ENCODE peak calls at places on chromosomes 6 and 20, in six cellular contexts. F is GM12878, V is H1, P is GM12892, W is endothelial cell of umbilical vein, X is breast epithelium. L is an unnamed sample.
A peak's percentile ranks its signal among the peaks of the same experiment; 100 is the strongest.

GRCh38 chr6:135423649-135424128 is 73.9 kb downstream of the AHI1 start:
- DNase-seq in P (no peak), W (peak; percentile 62), X (no peak), V (no peak), F (peak; percentile 16), L (no peak)

GRCh38 chr6:139801571-139802321 is 427.3 kb upstream of the CITED2 start:
- DNase-seq in V (no peak), F (no peak), W (no peak), P (no peak), X (no peak), L (no peak)

GRCh38 chr6:139378882-139379341 is 4.5 kb upstream of the CITED2 start:
- DNase-seq in F (no peak), V (no peak), P (no peak), W (no peak), X (no peak), L (no peak)

GRCh38 chr6:12419626-12420272 is 129.6 kb downstream of the EDN1 start:
- DNase-seq in X (no peak), P (no peak), W (no peak), F (no peak), V (no peak), L (no peak)

GRCh38 chr6:44621846-44622245 is 234.3 kb downstream of the CDC5L start:
- DNase-seq in V (no peak), P (no peak), F (no peak), W (no peak), X (no peak), L (no peak)

GRCh38 chr6:150599199-150600002 is at the start of gene PLEKHG1:
- DNase-seq in V (peak; percentile 80), P (peak; percentile 61), W (peak; percentile 58), X (peak; percentile 59), F (no peak), L (peak; percentile 78)

GRCh38 chr20:11686900-11687543 is 230.7 kb upstream of the BTBD3 start:
- DNase-seq in P (no peak), F (no peak), V (peak; percentile 66), W (peak; percentile 27), X (no peak), L (no peak)

GRCh38 chr20:1809611-1810510 is 85.3 kb upstream of the SIRPA start:
- DNase-seq in F (no peak), W (peak; percentile 44), P (no peak), V (no peak), X (no peak), L (no peak)

GRCh38 chr6:15183979-15184378 is 61.9 kb upstream of the JARID2 start:
- DNase-seq in F (no peak), V (no peak), X (no peak), P (no peak), W (no peak), L (no peak)

GRCh38 chr6:11298651-11299420 is 66.4 kb upstream of the NEDD9 start:
- DNase-seq in P (no peak), X (no peak), W (peak; percentile 39), V (peak; percentile 50), F (no peak), L (no peak)

GRCh38 chr6:19410477-19410876 is 426.7 kb upstream of the ID4 start:
- DNase-seq in X (no peak), P (no peak), W (no peak), F (no peak), V (no peak), L (no peak)

GRCh38 chr6:118350881-118351430 is 197.1 kb upstream of the PLN start:
- DNase-seq in X (no peak), W (no peak), P (no peak), V (no peak), F (no peak), L (no peak)

GRCh38 chr6:90369024-90369519 is 72.4 kb upstream of the BACH2 start:
- DNase-seq in X (peak; percentile 82), W (peak; percentile 98), V (no peak), F (peak; percentile 90), P (peak; percentile 15), L (peak; percentile 41)

GRCh38 chr6:32752580-32752979 is 10.8 kb downstream of the HLA-DQB2 start:
- DNase-seq in V (no peak), F (no peak), W (no peak), X (no peak), P (no peak), L (no peak)

GRCh38 chr20:62749851-62750445 is 41.3 kb downstream of the NTSR1 start:
- DNase-seq in P (no peak), F (no peak), X (no peak), W (no peak), V (no peak), L (no peak)

GRCh38 chr6:145148392-145149175 is 586.7 kb downstream of the EPM2A start:
- DNase-seq in W (no peak), F (peak; percentile 1), X (peak; percentile 50), V (no peak), P (no peak), L (no peak)

GRCh38 chr6:14664616-14665315 is 547.2 kb downstream of the CD83 start:
- DNase-seq in X (no peak), W (no peak), V (no peak), P (no peak), F (no peak), L (no peak)

GRCh38 chr6:56863366-56863765 is 91.5 kb upstream of the BEND6 start:
- DNase-seq in F (no peak), P (no peak), V (no peak), W (peak; percentile 82), X (no peak), L (no peak)

GRCh38 chr20:55216525-55217242 is 741.3 kb downstream of the DOK5 start:
- DNase-seq in V (no peak), W (no peak), P (no peak), F (no peak), X (no peak), L (no peak)

GRCh38 chr6:135686784-135687301 is 164.7 kb upstream of the PDE7B start:
- DNase-seq in V (no peak), F (no peak), X (no peak), P (no peak), W (peak; percentile 69), L (no peak)

DNA sequence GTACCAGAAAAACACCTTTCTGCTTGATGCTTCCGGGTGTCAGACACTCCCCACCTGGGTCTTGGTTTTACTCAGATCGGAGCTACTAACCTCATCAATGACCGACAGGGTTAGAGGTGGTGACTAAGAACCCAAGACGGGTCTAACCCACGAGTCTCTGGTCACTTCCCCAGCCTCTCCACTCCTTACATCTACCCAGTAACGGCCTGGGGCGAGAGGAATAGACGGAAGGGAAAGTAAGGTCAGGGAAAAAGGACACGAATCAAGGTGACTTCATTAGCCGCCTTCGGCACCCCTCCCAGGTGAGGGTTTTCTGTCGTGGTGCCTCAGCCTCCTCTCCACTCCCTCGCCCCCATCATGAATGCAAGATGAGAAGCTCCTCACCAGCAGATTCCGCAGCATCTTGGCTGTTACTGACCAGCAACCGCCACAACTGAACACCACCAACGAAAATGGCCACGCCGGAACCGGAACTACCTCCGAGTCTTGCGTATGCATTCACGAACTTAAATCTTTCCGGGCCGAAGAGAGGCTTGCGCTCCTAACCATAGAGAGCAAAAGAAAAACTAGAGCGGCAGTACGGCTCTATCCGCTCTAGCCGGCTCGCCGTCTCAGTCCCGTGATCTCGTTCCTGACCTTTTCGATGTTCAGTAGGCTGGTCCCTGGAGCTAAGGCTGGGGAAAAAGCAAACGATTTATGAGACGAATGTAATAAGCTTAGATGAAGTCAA is at the start of gene COX7A2:
- DNase-seq in W (peak; percentile 98), V (peak; percentile 83), P (peak; percentile 47), X (peak; percentile 90), F (peak; percentile 86), L (peak; percentile 27)
- TF ChIP-seq POLR2A in W (peak; percentile 89), V (peak; percentile 78), P (peak; percentile 94), X (peak; percentile 90), F (peak; percentile 97), L (peak; percentile 97)

DNA sequence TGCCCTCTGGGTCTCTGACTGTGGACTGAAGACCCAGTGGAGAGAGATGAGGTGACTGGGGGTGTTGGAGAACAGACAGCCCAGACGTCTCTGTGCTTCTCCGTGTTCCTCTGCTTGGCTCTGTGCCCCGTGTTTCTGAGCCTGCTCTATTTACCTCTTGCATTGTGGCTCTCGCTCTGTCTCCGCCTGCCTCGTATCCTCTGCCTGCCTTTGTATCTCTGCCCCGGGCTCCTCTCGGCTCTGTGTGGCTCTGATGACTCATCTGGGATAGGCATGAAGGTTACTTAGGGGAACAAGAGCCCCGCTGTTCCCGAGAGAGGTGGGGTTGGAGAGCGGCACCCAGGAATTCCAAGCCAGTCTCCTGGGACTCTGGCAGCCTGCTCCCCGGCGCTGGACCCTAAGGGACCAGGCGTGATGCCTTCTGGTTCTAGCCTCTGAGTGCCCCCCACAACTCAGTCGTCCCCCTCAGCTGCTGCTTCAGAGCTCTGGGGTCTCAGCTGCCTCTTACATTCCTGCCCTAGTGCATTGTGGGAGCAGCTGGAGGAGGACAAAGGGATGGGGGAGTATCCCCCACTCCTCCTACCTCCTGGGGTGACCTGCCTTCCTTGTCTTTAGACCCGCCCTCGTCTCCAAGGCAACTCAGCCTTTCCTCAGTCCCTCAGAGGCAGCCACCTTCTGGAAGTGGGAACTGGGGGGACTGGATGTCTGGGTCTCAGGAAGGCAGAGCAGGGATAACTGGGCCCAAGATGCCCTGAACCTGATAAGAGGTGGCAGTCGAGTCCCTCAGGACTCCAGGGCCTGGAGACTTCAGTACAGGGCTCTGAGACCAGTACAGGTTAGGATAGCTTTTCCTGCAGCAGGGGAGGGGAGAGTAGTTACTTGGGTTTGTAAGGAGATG is 1.9 kb downstream of the DDR1 start:
- DNase-seq in W (no peak), F (no peak), X (peak; percentile 97), V (peak; percentile 91), P (no peak), L (no peak)
- TF ChIP-seq POLR2AphosphoS5 in W (no peak), F (no peak), X (peak; percentile 76), V (peak; percentile 63), P (no peak), L (no peak)

GRCh38 chr6:140897804-140898573 is 1234.7 kb upstream of the GJE1 start:
- DNase-seq in P (no peak), F (no peak), W (no peak), X (no peak), V (no peak), L (no peak)
- TF ChIP-seq POLR2A in P (no peak), F (no peak), W (no peak), X (no peak), V (no peak), L (no peak)

GRCh38 chr6:130447374-130447773 is 81.6 kb downstream of the TMEM200A start:
- DNase-seq in X (no peak), W (peak; percentile 21), V (no peak), P (no peak), F (no peak), L (no peak)

GRCh38 chr6:130452336-130452735 is 86.5 kb downstream of the TMEM200A start:
- DNase-seq in P (no peak), F (no peak), V (no peak), X (no peak), W (no peak), L (no peak)

GRCh38 chr6:130457605-130458004 is 91.8 kb downstream of the TMEM200A start:
- DNase-seq in X (no peak), W (no peak), V (no peak), P (no peak), F (no peak), L (no peak)

GRCh38 chr6:130453230-130453629 is 87.4 kb downstream of the TMEM200A start:
- DNase-seq in V (no peak), P (no peak), X (no peak), W (no peak), F (no peak), L (no peak)
- TF ChIP-seq POLR2AphosphoS5 in V (no peak), P (no peak), X (no peak), W (no peak), F (no peak), L (no peak)